ENCODE peak calls at places on chromosome 15, in six cellular contexts. W is sigmoid colon, Z is colonic mucosa, H is IMR-90, K is SK-N-MC, J is OCI-LY7. Y is an unnamed sample.

GRCh38 chr15:69513450-69513849 is 60.8 kb downstream of the RPLP1 start:
- DNase-seq in W (no peak), Z (no peak), H (no peak), K (no peak), J (no peak), Y (no peak)

GRCh38 chr15:40582726-40583246 is 11.3 kb upstream of the KNL1 start:
- DNase-seq in W (no peak), Z (no peak), H (no peak), K (no peak), J (no peak), Y (no peak)

GRCh38 chr15:56243774-56244236 is at the start of gene RFX7:
- DNase-seq in W (peak; percentile 84), Z (peak; percentile 70), H (peak; percentile 73), K (no peak), J (peak; percentile 87), Y (no peak)

GRCh38 chr15:70147778-70148177 is 50.1 kb upstream of the TLE3 start:
- DNase-seq in W (no peak), Z (no peak), H (no peak), K (no peak), J (no peak), Y (no peak)

GRCh38 chr15:60512937-60513336 is 34.0 kb upstream of the ICE2 start:
- DNase-seq in W (no peak), Z (no peak), H (no peak), K (no peak), J (no peak), Y (no peak)

GRCh38 chr15:40776537-40777141 is 6.9 kb downstream of the C15orf62 start:
- DNase-seq in W (no peak), Z (no peak), H (peak; percentile 41), K (no peak), J (no peak), Y (no peak)

GRCh38 chr15:39165026-39165706 is 415.7 kb upstream of the THBS1 start:
- DNase-seq in W (no peak), Z (no peak), H (peak; percentile 75), K (no peak), J (no peak), Y (no peak)

GRCh38 chr15:91104111-91104510 is 4.1 kb downstream of the SV2B start:
- DNase-seq in W (no peak), Z (no peak), H (no peak), K (no peak), J (no peak), Y (no peak)

GRCh38 chr15:40249477-40250303 is 10.8 kb downstream of the PAK6 start:
- DNase-seq in W (no peak), Z (no peak), H (peak; percentile 37), K (no peak), J (no peak), Y (no peak)

GRCh38 chr15:69522361-69522760 is 69.7 kb downstream of the RPLP1 start:
- DNase-seq in W (no peak), Z (no peak), H (no peak), K (no peak), J (no peak), Y (no peak)

GRCh38 chr15:79853492-79854328 is 43.1 kb downstream of the MTHFS start:
- DNase-seq in W (peak; percentile 65), Z (peak; percentile 54), H (peak; percentile 93), K (peak; percentile 64), J (peak; percentile 70), Y (no peak)

GRCh38 chr15:60086676-60087446 is 82.8 kb downstream of the FOXB1 start:
- DNase-seq in W (no peak), Z (no peak), H (no peak), K (no peak), J (no peak), Y (no peak)

GRCh38 chr15:74144153-74144775 is 13.9 kb downstream of the ISLR2 start:
- DNase-seq in W (no peak), Z (no peak), H (no peak), K (no peak), J (no peak), Y (no peak)

GRCh38 chr15:82856397-82857170 is 47.2 kb downstream of the WHAMM start:
- DNase-seq in W (no peak), Z (no peak), H (no peak), K (no peak), J (no peak), Y (no peak)

GRCh38 chr15:36161781-36162212 is 417.6 kb upstream of the CDIN1 start:
- DNase-seq in W (peak; percentile 65), Z (no peak), H (no peak), K (no peak), J (no peak), Y (no peak)

GRCh38 chr15:80669599-80670273 is 25.4 kb upstream of the ABHD17C start:
- DNase-seq in W (no peak), Z (no peak), H (peak; percentile 70), K (no peak), J (no peak), Y (no peak)

GRCh38 chr15:96160269-96160668 is 170.2 kb upstream of the NR2F2 start:
- DNase-seq in W (peak; percentile 71), Z (peak; percentile 23), H (peak; percentile 16), K (no peak), J (no peak), Y (no peak)

GRCh38 chr15:76345880-76346665 is 9.5 kb downstream of the ISL2 start:
- DNase-seq in W (peak; percentile 76), Z (peak; percentile 86), H (no peak), K (no peak), J (no peak), Y (no peak)

GRCh38 chr15:76840830-76841460 is 64.2 kb downstream of the SCAPER start:
- DNase-seq in W (no peak), Z (no peak), H (peak; percentile 64), K (no peak), J (peak; percentile 34), Y (no peak)

GRCh38 chr15:55884223-55884622 is 109.2 kb downstream of the NEDD4 start:
- DNase-seq in W (no peak), Z (no peak), H (peak; percentile 29), K (no peak), J (no peak), Y (no peak)

GRCh38 chr15:76333720-76334437 is 2.7 kb upstream of the ISL2 start:
- DNase-seq in W (no peak), Z (no peak), H (no peak), K (no peak), J (no peak), Y (no peak)

GRCh38 chr15:60035344-60035743 is 31.2 kb downstream of the FOXB1 start:
- DNase-seq in W (no peak), Z (no peak), H (no peak), K (no peak), J (no peak), Y (no peak)

GRCh38 chr15:83276661-83277060 is 7.8 kb downstream of the BNC1 start:
- DNase-seq in W (no peak), Z (no peak), H (no peak), K (no peak), J (no peak), Y (peak; percentile 12)

GRCh38 chr15:77816983-77817382 is 184.3 kb upstream of the LINGO1 start:
- DNase-seq in W (no peak), Z (no peak), H (no peak), K (no peak), J (no peak), Y (no peak)

GRCh38 chr15:41870689-41871081 is 23.2 kb downstream of the SPTBN5 start:
- DNase-seq in W (no peak), Z (no peak), H (peak; percentile 93), K (no peak), J (no peak), Y (no peak)

GRCh38 chr15:64740361-64741170 is 34.8 kb downstream of the RBPMS2 start:
- DNase-seq in W (peak; percentile 98), Z (peak; percentile 48), H (peak; percentile 77), K (no peak), J (peak; percentile 30), Y (no peak)

GRCh38 chr15:92527197-92527596 is 128.4 kb downstream of the FAM174B start:
- DNase-seq in W (peak; percentile 79), Z (no peak), H (no peak), K (no peak), J (no peak), Y (no peak)

GRCh38 chr15:40960151-40960885 is 7.0 kb downstream of the CHAC1 start:
- DNase-seq in W (peak; percentile 37), Z (no peak), H (no peak), K (no peak), J (no peak), Y (no peak)

GRCh38 chr15:101192081-101192480 is 59.8 kb downstream of the CHSY1 start:
- DNase-seq in W (no peak), Z (no peak), H (no peak), K (no peak), J (no peak), Y (no peak)

GRCh38 chr15:101193063-101193712 is 58.7 kb downstream of the CHSY1 start:
- DNase-seq in W (no peak), Z (no peak), H (peak; percentile 35), K (no peak), J (no peak), Y (no peak)

GRCh38 chr15:101191242-101191641 is 60.6 kb downstream of the CHSY1 start:
- DNase-seq in W (no peak), Z (no peak), H (peak; percentile 52), K (no peak), J (no peak), Y (no peak)

GRCh38 chr15:101194246-101195138 is 57.4 kb downstream of the CHSY1 start:
- DNase-seq in W (no peak), Z (no peak), H (no peak), K (no peak), J (no peak), Y (no peak)

GRCh38 chr15:101193781-101194180 is 58.1 kb downstream of the CHSY1 start:
- DNase-seq in W (no peak), Z (no peak), H (no peak), K (no peak), J (no peak), Y (no peak)
- H3K27ac ChIP-seq in W (peak overlapping the region; percentile 65), Z (no peak overlapping the region), H (peak overlapping the region; percentile 64), K (no peak overlapping the region), J (no peak overlapping the region), Y (peak overlapping the region; percentile 56)

GRCh38 chr15:67103021-67103420 is 37.6 kb downstream of the SMAD3 start:
- DNase-seq in W (no peak), Z (no peak), H (no peak), K (no peak), J (no peak), Y (no peak)
- H3K4me3 ChIP-seq in W (no peak overlapping the region), Z (no peak overlapping the region), H (no peak overlapping the region), K (no peak overlapping the region), J (no peak overlapping the region), Y (no peak overlapping the region)

GRCh38 chr15:51006336-51006985 is 88.2 kb downstream of the TNFAIP8L3 start:
- DNase-seq in W (no peak), Z (no peak), H (no peak), K (no peak), J (no peak), Y (no peak)

GRCh38 chr15:51004103-51004536 is 90.6 kb downstream of the TNFAIP8L3 start:
- DNase-seq in W (no peak), Z (no peak), H (peak; percentile 57), K (no peak), J (no peak), Y (no peak)
- H3K27ac ChIP-seq in W (no peak overlapping the region), Z (no peak overlapping the region), H (no peak overlapping the region), K (no peak overlapping the region), J (no peak overlapping the region), Y (no peak overlapping the region)

DNA sequence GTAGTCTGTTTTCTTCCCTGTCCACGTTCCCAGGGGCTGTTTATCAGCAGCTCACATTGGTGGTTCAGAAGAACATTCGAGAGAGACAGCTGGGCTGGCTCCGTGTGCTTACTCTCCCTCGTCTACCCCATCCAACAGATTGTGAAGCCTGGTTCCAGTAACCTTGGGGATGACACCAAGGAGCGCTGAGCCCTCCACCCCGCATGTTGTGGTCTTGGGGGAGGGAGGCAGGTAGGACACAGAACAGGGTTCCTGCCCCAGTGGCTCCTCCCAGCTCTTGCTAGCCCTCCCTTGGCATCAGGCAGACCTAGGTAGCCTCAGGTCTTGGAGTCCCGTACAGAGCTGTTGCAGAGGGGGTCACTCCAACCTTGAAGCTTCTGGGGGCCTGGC is 33.1 kb downstream of the KLF13 start:
- DNase-seq in W (no peak), Z (peak; percentile 72), H (no peak), K (no peak), J (no peak), Y (no peak)
- H3K4me3 ChIP-seq in W (no peak overlapping the region), Z (no peak overlapping the region), H (no peak overlapping the region), K (no peak overlapping the region), J (peak overlapping the region; percentile 56), Y (no peak overlapping the region)